ENCODE peak calls at places on chromosomes 1 and 21, in six cellular contexts. One of them, this sample, is unnamed. For H3K9me3, the result is how much of the 10 kb centered on the place peaks cover.

GRCh38 chr1:2088434-2088833 is 38.2 kb downstream of the PRKCZ start:
- DNase-seq in H9: no peak
- DNase-seq in mesenchymal stem cell: peak
- DNase-seq in H1: no peak
- DNase-seq in trophoblast cell: peak
- DNase-seq in neuronal stem cell: no peak
- DNase-seq in this sample: peak

GRCh38 chr1:220954321-220954720 is 75.1 kb downstream of the HLX start:
- DNase-seq in trophoblast cell: no peak
- DNase-seq in H1: no peak
- DNase-seq in H9: no peak
- DNase-seq in mesenchymal stem cell: no peak
- DNase-seq in neuronal stem cell: no peak
- DNase-seq in this sample: no peak

GRCh38 chr1:231357831-231358354 is 19.8 kb downstream of the SPRTN start:
- DNase-seq in neuronal stem cell: peak
- DNase-seq in H9: no peak
- DNase-seq in trophoblast cell: peak
- DNase-seq in mesenchymal stem cell: peak
- DNase-seq in H1: no peak
- DNase-seq in this sample: peak

GRCh38 chr1:241610056-241610815 is 29.9 kb downstream of the CHML start:
- DNase-seq in mesenchymal stem cell: peak
- DNase-seq in H1: no peak
- DNase-seq in neuronal stem cell: peak
- DNase-seq in H9: no peak
- DNase-seq in trophoblast cell: no peak
- DNase-seq in this sample: peak

GRCh38 chr1:210600421-210601195 is 271.9 kb downstream of the HHAT start:
- DNase-seq in H1: no peak
- DNase-seq in trophoblast cell: no peak
- DNase-seq in mesenchymal stem cell: no peak
- DNase-seq in H9: no peak
- DNase-seq in neuronal stem cell: no peak
- DNase-seq in this sample: peak

GRCh38 chr1:53737648-53738204 is 1.2 kb downstream of the GLIS1 start:
- DNase-seq in trophoblast cell: no peak
- DNase-seq in neuronal stem cell: no peak
- DNase-seq in H9: peak
- DNase-seq in H1: no peak
- DNase-seq in mesenchymal stem cell: no peak
- DNase-seq in this sample: no peak

GRCh38 chr21:45420623-45421041 is 15.7 kb downstream of the COL18A1 start:
- DNase-seq in trophoblast cell: no peak
- DNase-seq in neuronal stem cell: no peak
- DNase-seq in H9: no peak
- DNase-seq in mesenchymal stem cell: no peak
- DNase-seq in H1: no peak
- DNase-seq in this sample: no peak

GRCh38 chr1:21672478-21673276 is 3.5 kb upstream of the RAP1GAP start:
- DNase-seq in H1: no peak
- DNase-seq in mesenchymal stem cell: peak
- DNase-seq in H9: peak
- DNase-seq in trophoblast cell: peak
- DNase-seq in neuronal stem cell: no peak
- DNase-seq in this sample: peak

GRCh38 chr1:31878018-31878417 is 60.1 kb downstream of the PTP4A2 start:
- DNase-seq in mesenchymal stem cell: no peak
- DNase-seq in trophoblast cell: no peak
- DNase-seq in H9: no peak
- DNase-seq in neuronal stem cell: no peak
- DNase-seq in H1: no peak
- DNase-seq in this sample: no peak

GRCh38 chr1:230778916-230779590 is 31.9 kb downstream of the CAPN9 start:
- DNase-seq in H9: no peak
- DNase-seq in H1: no peak
- DNase-seq in trophoblast cell: no peak
- DNase-seq in mesenchymal stem cell: peak
- DNase-seq in neuronal stem cell: no peak
- DNase-seq in this sample: peak

GRCh38 chr21:42839271-42840231 is 39.8 kb downstream of the WDR4 start:
- DNase-seq in H9: peak
- DNase-seq in H1: no peak
- DNase-seq in trophoblast cell: no peak
- DNase-seq in mesenchymal stem cell: no peak
- DNase-seq in neuronal stem cell: no peak
- DNase-seq in this sample: no peak

GRCh38 chr1:19122668-19123067 is 87.4 kb downstream of the UBR4 start:
- DNase-seq in H1: no peak
- DNase-seq in trophoblast cell: no peak
- DNase-seq in mesenchymal stem cell: no peak
- DNase-seq in neuronal stem cell: no peak
- DNase-seq in H9: no peak
- DNase-seq in this sample: peak

GRCh38 chr1:77290576-77290975 is 8.8 kb downstream of the AK5 start:
- DNase-seq in mesenchymal stem cell: peak
- DNase-seq in H1: no peak
- DNase-seq in neuronal stem cell: no peak
- DNase-seq in trophoblast cell: no peak
- DNase-seq in H9: no peak
- DNase-seq in this sample: no peak

GRCh38 chr1:151868404-151868980 is 15.0 kb upstream of the THEM5 start:
- DNase-seq in mesenchymal stem cell: no peak
- DNase-seq in neuronal stem cell: no peak
- DNase-seq in trophoblast cell: no peak
- DNase-seq in H9: no peak
- DNase-seq in H1: no peak
- DNase-seq in this sample: peak

GRCh38 chr1:7207875-7208646 is 422.8 kb downstream of the CAMTA1 start:
- DNase-seq in mesenchymal stem cell: peak
- DNase-seq in neuronal stem cell: peak
- DNase-seq in H9: peak
- DNase-seq in trophoblast cell: peak
- DNase-seq in H1: peak
- DNase-seq in this sample: peak

DNA sequence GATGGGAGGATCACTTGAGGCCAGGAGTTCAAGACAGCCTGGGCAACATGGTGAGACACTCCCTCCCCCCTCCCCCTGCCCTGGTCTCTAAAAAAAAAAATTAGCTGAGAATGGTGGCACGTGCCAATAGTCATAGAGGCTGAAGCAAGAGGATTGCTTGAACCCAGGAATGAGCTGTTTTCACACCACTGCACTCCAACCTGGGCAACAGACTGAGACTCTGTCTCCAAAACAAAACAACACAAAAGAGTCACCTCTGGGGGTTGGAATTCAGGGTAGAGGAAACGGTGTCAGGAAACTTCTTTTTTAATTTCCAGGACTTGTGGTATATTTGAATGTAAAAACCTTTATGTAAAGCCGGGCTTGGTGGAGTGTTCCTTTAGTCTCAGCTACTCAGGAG is 43.2 kb downstream of the RHOU start:
- DNase-seq in mesenchymal stem cell: no peak
- DNase-seq in H9: no peak
- DNase-seq in neuronal stem cell: no peak
- DNase-seq in H1: no peak
- DNase-seq in trophoblast cell: peak
- DNase-seq in this sample: no peak
- H3K9me3 ChIP-seq in mesenchymal stem cell: under half
- H3K9me3 ChIP-seq in H9: under half
- H3K9me3 ChIP-seq in neuronal stem cell: under half
- H3K9me3 ChIP-seq in H1: under half
- H3K9me3 ChIP-seq in trophoblast cell: under half
- H3K9me3 ChIP-seq in this sample: under half

GRCh38 chr1:233042834-233043233 is 92.4 kb downstream of the NTPCR start:
- DNase-seq in H1: no peak
- DNase-seq in H9: no peak
- DNase-seq in mesenchymal stem cell: no peak
- DNase-seq in neuronal stem cell: no peak
- DNase-seq in trophoblast cell: no peak
- DNase-seq in this sample: no peak
- H3K14ac ChIP-seq in H1: no peak
- H3K14ac ChIP-seq in H9: no peak
- H3K14ac ChIP-seq in mesenchymal stem cell: no peak
- H3K14ac ChIP-seq in neuronal stem cell: no peak
- H3K14ac ChIP-seq in trophoblast cell: no peak
- H3K14ac ChIP-seq in this sample: no peak

GRCh38 chr1:248757784-248758195 is 2.2 kb upstream of the LYPD8 start:
- DNase-seq in H9: no peak
- DNase-seq in mesenchymal stem cell: no peak
- DNase-seq in neuronal stem cell: no peak
- DNase-seq in H1: no peak
- DNase-seq in trophoblast cell: no peak
- DNase-seq in this sample: no peak
- H3K9me3 ChIP-seq in H9: half or more
- H3K9me3 ChIP-seq in mesenchymal stem cell: under half
- H3K9me3 ChIP-seq in neuronal stem cell: under half
- H3K9me3 ChIP-seq in H1: half or more
- H3K9me3 ChIP-seq in trophoblast cell: half or more
- H3K9me3 ChIP-seq in this sample: under half

GRCh38 chr1:97073936-97074335 is 352.4 kb downstream of the PTBP2 start:
- DNase-seq in neuronal stem cell: no peak
- DNase-seq in H9: no peak
- DNase-seq in trophoblast cell: no peak
- DNase-seq in H1: no peak
- DNase-seq in mesenchymal stem cell: no peak
- DNase-seq in this sample: peak

GRCh38 chr1:97077221-97077620 is 355.6 kb downstream of the PTBP2 start:
- DNase-seq in mesenchymal stem cell: no peak
- DNase-seq in neuronal stem cell: no peak
- DNase-seq in H9: no peak
- DNase-seq in trophoblast cell: no peak
- DNase-seq in H1: no peak
- DNase-seq in this sample: no peak

GRCh38 chr1:97073169-97073568 is 351.6 kb downstream of the PTBP2 start:
- DNase-seq in neuronal stem cell: no peak
- DNase-seq in H9: no peak
- DNase-seq in mesenchymal stem cell: no peak
- DNase-seq in trophoblast cell: no peak
- DNase-seq in H1: no peak
- DNase-seq in this sample: no peak

GRCh38 chr1:97071163-97071562 is 349.6 kb downstream of the PTBP2 start:
- DNase-seq in neuronal stem cell: no peak
- DNase-seq in H9: no peak
- DNase-seq in H1: no peak
- DNase-seq in trophoblast cell: no peak
- DNase-seq in mesenchymal stem cell: no peak
- DNase-seq in this sample: peak

DNA sequence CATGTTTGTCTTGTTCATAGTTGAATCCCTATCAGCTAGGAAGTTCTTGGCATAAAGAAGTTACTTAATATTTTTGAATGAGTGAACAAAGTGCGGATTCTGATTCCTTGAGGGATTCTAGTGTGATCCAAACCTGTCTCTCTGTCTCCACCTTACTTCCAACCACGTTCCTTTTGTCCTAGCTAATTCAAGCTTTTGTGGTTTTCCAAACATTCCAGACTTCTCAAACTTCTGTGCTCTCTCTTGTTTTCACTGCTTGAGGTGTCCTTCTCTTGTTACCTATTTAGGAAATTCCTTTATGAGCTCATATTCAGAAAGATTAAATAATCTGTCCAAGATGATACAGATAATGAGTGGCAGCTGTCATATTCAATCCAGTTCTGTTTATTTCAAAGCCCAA is 353.2 kb downstream of the PTBP2 start:
- DNase-seq in trophoblast cell: no peak
- DNase-seq in H1: no peak
- DNase-seq in neuronal stem cell: no peak
- DNase-seq in mesenchymal stem cell: no peak
- DNase-seq in H9: no peak
- DNase-seq in this sample: no peak
- H3K14ac ChIP-seq in trophoblast cell: no peak
- H3K14ac ChIP-seq in H1: no peak
- H3K14ac ChIP-seq in neuronal stem cell: no peak
- H3K14ac ChIP-seq in mesenchymal stem cell: no peak
- H3K14ac ChIP-seq in H9: no peak
- H3K14ac ChIP-seq in this sample: no peak

GRCh38 chr1:217133958-217134856 is 411.0 kb upstream of the ESRRG start:
- DNase-seq in H9: peak
- DNase-seq in trophoblast cell: peak
- DNase-seq in mesenchymal stem cell: peak
- DNase-seq in neuronal stem cell: peak
- DNase-seq in H1: no peak
- DNase-seq in this sample: peak
- H3K9me3 ChIP-seq in H9: under half
- H3K9me3 ChIP-seq in trophoblast cell: under half
- H3K9me3 ChIP-seq in mesenchymal stem cell: under half
- H3K9me3 ChIP-seq in neuronal stem cell: under half
- H3K9me3 ChIP-seq in H1: under half
- H3K9me3 ChIP-seq in this sample: under half

GRCh38 chr1:156426015-156426414 is 57.0 kb downstream of the RHBG start:
- DNase-seq in trophoblast cell: no peak
- DNase-seq in H1: no peak
- DNase-seq in H9: no peak
- DNase-seq in mesenchymal stem cell: no peak
- DNase-seq in neuronal stem cell: no peak
- DNase-seq in this sample: no peak
- H3K14ac ChIP-seq in trophoblast cell: no peak
- H3K14ac ChIP-seq in H1: no peak
- H3K14ac ChIP-seq in H9: no peak
- H3K14ac ChIP-seq in mesenchymal stem cell: no peak
- H3K14ac ChIP-seq in neuronal stem cell: peak
- H3K14ac ChIP-seq in this sample: no peak

DNA sequence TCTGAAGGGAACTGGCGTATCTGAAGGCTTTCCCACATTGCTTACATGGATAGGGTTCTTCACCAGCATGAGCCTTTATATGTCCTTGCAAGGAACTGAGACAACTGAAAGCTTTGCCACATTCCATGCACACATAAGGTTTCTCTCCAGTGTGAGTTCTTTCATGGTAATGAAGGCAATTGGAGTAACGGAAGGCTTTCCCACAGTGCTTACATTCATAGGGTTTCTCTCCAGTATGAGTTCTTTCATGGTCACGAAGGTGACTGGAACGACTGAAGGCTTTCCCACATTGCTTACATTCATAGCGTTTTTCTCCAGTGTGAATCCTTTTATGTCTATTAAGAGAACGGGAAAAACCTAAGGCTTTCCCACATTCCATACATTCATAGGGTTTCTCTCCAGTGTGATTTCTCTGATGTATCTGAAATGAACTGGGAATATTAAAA is 15.0 kb downstream of the ZNF124 start:
- DNase-seq in trophoblast cell: no peak
- DNase-seq in mesenchymal stem cell: peak
- DNase-seq in neuronal stem cell: no peak
- DNase-seq in H1: no peak
- DNase-seq in H9: no peak
- DNase-seq in this sample: no peak
- H3K9me3 ChIP-seq in trophoblast cell: under half
- H3K9me3 ChIP-seq in mesenchymal stem cell: half or more
- H3K9me3 ChIP-seq in neuronal stem cell: under half
- H3K9me3 ChIP-seq in H1: half or more
- H3K9me3 ChIP-seq in H9: half or more
- H3K9me3 ChIP-seq in this sample: under half

GRCh38 chr1:20654104-20654690 is 7.0 kb downstream of the DDOST start:
- DNase-seq in trophoblast cell: no peak
- DNase-seq in H9: peak
- DNase-seq in mesenchymal stem cell: no peak
- DNase-seq in H1: no peak
- DNase-seq in neuronal stem cell: no peak
- DNase-seq in this sample: no peak
- H3K14ac ChIP-seq in trophoblast cell: no peak
- H3K14ac ChIP-seq in H9: no peak
- H3K14ac ChIP-seq in mesenchymal stem cell: no peak
- H3K14ac ChIP-seq in H1: no peak
- H3K14ac ChIP-seq in neuronal stem cell: no peak
- H3K14ac ChIP-seq in this sample: no peak